ENCODE peak calls at places on chromosomes 12 and 14, in four cellular contexts. M, S, O and Z are unnamed samples.

GRCh38 chr14:101561897-101562490 is 699 bp downstream of the DIO3 start:
- DNase-seq in M (no peak), S (peak), O (no peak), Z (no peak)

GRCh38 chr12:15163001-15163400 is 58.2 kb downstream of the RERG start:
- DNase-seq in M (no peak), S (no peak), O (no peak), Z (no peak)

GRCh38 chr14:85752179-85752578 is 222.2 kb downstream of the FLRT2 start:
- DNase-seq in M (no peak), S (no peak), O (no peak), Z (no peak)

GRCh38 chr12:107302649-107303386 is 209.5 kb upstream of the CRY1 start:
- DNase-seq in M (no peak), S (no peak), O (no peak), Z (no peak)

GRCh38 chr12:2273288-2273687 is 220.5 kb downstream of the CACNA1C start:
- DNase-seq in M (no peak), S (no peak), O (peak), Z (peak)

GRCh38 chr14:22839159-22839779 is 2.9 kb downstream of the MMP14 start:
- DNase-seq in M (no peak), S (no peak), O (no peak), Z (no peak)

GRCh38 chr14:105382343-105383082 is 15.8 kb upstream of the TEX22 start:
- DNase-seq in M (no peak), S (peak), O (no peak), Z (no peak)

GRCh38 chr12:57429473-57430116 is 1.2 kb downstream of the R3HDM2 start:
- DNase-seq in M (no peak), S (no peak), O (no peak), Z (no peak)

GRCh38 chr12:117919479-117919878 is 49.3 kb downstream of the KSR2 start:
- DNase-seq in M (no peak), S (no peak), O (no peak), Z (no peak)

GRCh38 chr12:18313316-18313715 is 52.0 kb downstream of the PIK3C2G start:
- DNase-seq in M (no peak), S (no peak), O (no peak), Z (no peak)

GRCh38 chr12:123078531-123079123 is 72.3 kb downstream of the PITPNM2 start:
- DNase-seq in M (no peak), S (no peak), O (no peak), Z (no peak)

GRCh38 chr12:90546511-90546910 is 408.5 kb downstream of the CCER1 start:
- DNase-seq in M (no peak), S (no peak), O (no peak), Z (no peak)

GRCh38 chr14:100662850-100663527 is 63.7 kb upstream of the DLK1 start:
- DNase-seq in M (peak), S (no peak), O (peak), Z (peak)

GRCh38 chr14:106845286-106846087 is 1319.1 kb downstream of the TMEM121 start:
- DNase-seq in M (peak), S (peak), O (no peak), Z (no peak)

GRCh38 chr12:41962171-41962572 is 182.5 kb downstream of the GXYLT1 start:
- DNase-seq in M (no peak), S (peak), O (no peak), Z (no peak)

GRCh38 chr12:49967042-49967776 is 5.5 kb downstream of the AQP5 start:
- DNase-seq in M (peak), S (peak), O (peak), Z (peak)

GRCh38 chr14:22973217-22974032 is 8.9 kb downstream of the AJUBA start:
- DNase-seq in M (peak), S (no peak), O (peak), Z (peak)

GRCh38 chr12:116257826-116258225 is 19.7 kb downstream of the MED13L start:
- DNase-seq in M (no peak), S (no peak), O (no peak), Z (no peak)

GRCh38 chr14:67269338-67270060 is 28.3 kb downstream of the PALS1 start:
- DNase-seq in M (no peak), S (no peak), O (peak), Z (peak)

GRCh38 chr12:49987620-49988303 is 15.0 kb downstream of the AQP6 start:
- DNase-seq in M (no peak), S (no peak), O (no peak), Z (no peak)

DNA sequence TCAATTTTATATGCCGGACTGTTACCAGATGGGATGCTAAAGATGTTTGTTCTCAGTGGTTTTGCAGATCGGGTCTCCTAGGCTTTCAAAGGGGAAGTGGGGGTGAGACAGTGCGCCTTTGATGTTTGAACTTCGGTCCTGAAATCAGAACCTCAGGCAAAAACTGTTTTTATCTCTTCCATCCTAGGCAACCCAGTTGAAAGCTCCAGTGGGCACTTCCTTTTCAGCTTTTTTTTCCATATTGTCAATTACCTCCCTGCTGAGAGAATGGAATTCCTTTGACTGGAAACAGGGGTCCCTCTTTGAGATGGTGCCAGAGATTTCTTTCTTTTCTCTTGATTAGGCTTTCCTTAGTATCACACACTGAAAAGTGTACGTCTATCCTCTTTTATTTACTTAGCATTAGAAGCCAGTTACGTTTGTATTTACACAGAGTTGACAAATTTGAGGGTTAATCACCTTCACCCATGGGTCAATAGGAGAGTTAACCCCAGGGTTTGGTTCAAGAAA is 40.0 kb downstream of the NUAK1 start:
- DNase-seq in M (no peak), S (no peak), O (no peak), Z (no peak)
- H3K4me3 ChIP-seq in M (no peak), S (no peak), O (no peak), Z (no peak)

DNA sequence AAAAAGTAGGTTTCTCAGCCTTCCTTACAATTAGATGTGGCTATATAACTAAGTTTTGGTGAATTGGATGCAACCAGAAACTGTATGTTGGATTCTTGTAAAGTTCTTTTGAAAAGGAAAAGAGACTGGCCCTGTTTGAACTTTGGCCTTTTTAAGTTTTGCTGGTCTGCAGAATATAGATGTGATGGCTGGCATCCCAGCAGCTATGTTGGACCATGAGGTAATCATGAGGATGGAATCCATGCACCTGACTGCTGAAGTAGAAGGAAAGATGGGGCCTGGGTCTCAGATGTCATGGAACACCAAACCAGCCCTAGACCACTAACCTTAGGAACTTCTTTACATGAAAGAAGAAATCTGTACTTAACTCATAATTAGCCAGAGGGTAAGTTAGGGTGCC is 482.5 kb downstream of the GLT1D1 start:
- DNase-seq in M (no peak), S (no peak), O (no peak), Z (no peak)
- H3K27ac ChIP-seq in M (no peak), S (no peak), O (no peak), Z (no peak)

GRCh38 chr12:27524839-27525238 is 833 bp downstream of the PPFIBP1 start:
- DNase-seq in M (no peak), S (no peak), O (no peak), Z (no peak)
- H3K4me3 ChIP-seq in M (no peak), S (peak), O (peak), Z (peak)

GRCh38 chr12:19499030-19499429 is 59.7 kb downstream of the AEBP2 start:
- DNase-seq in M (no peak), S (no peak), O (no peak), Z (no peak)
- H3K27ac ChIP-seq in M (no peak), S (no peak), O (no peak), Z (no peak)

GRCh38 chr14:79548836-79549235 is 662.5 kb downstream of the DIO2 start:
- DNase-seq in M (no peak), S (no peak), O (no peak), Z (no peak)
- H3K4me3 ChIP-seq in M (no peak), S (no peak), O (no peak), Z (no peak)

GRCh38 chr12:96212456-96213375 is 18.5 kb downstream of the ELK3 start:
- DNase-seq in M (no peak), S (no peak), O (no peak), Z (no peak)

GRCh38 chr12:96215933-96216273 is 21.7 kb downstream of the ELK3 start:
- DNase-seq in M (no peak), S (no peak), O (no peak), Z (no peak)

GRCh38 chr12:96211989-96212388 is 17.8 kb downstream of the ELK3 start:
- DNase-seq in M (no peak), S (no peak), O (no peak), Z (no peak)

GRCh38 chr12:96210376-96211055 is 16.3 kb downstream of the ELK3 start:
- DNase-seq in M (peak), S (no peak), O (no peak), Z (no peak)

DNA sequence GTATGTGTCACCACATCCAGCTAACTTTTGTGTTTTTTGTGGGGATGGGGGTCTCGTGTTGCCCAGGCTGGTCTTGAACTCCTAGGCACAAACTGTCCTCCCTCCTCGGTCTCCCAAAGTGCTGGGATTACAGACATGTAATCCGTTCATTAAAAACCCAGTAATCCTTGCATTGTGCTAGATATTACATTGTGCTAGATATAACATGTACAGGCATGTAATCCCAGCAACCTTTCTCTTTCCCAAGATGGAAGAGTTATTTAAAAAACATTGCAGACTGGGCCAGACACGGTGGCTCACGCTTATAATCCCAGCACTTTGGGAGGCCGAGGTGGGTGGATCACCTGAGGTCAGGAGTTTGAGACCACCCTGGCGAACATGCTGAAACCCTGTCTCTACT is 19.7 kb downstream of the ELK3 start:
- DNase-seq in M (no peak), S (no peak), O (no peak), Z (no peak)
- H3K27ac ChIP-seq in M (no peak), S (no peak), O (no peak), Z (no peak)

GRCh38 chr12:92129609-92130008 is 16.0 kb downstream of the BTG1 start:
- DNase-seq in M (no peak), S (no peak), O (no peak), Z (no peak)
- H3K4me3 ChIP-seq in M (no peak), S (no peak), O (no peak), Z (no peak)

DNA sequence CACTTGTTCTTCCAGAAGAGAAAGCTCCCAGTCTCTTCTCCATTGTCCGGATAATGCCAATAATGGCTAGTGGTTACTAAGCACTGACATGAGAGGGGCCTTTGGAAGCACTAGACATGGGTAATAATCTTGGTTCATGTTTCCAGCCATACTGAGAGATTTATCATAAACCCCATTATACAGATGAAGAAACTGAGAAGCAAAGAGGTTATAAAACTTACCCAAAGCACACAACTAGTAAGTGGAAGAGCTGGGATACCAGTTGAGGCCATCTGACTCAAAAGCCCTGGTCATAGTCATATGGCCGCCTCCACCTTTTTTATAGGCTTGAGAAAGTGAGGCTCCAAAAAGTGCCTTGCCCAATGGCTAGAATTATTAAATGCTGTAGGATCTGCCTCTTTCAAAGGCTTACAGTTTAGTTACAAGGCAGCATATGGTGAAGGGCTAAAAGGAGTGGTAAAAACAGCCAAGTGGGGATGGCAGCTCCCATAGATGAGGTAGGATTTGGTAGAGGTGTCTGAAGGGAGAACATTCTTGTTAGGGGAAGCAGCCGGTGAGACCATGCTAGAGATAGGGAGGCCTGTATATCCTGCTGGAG is 981 bp downstream of the TXNRD1 start:
- DNase-seq in M (no peak), S (no peak), O (no peak), Z (no peak)
- H3K27ac ChIP-seq in M (no peak), S (no peak), O (no peak), Z (no peak)